ENCODE peak calls at places on chromosomes 16 and 17, in ten cellular contexts. R, V, N, X, W, I, J, E, S and G are unnamed samples.

GRCh38 chr17:4545217-4545951 is 9.8 kb downstream of the MYBBP1A start:
- DNase-seq in R (no peak), V (no peak), N (no peak), X (no peak), W (no peak), I (no peak), J (no peak), E (no peak), S (no peak), G (no peak)

GRCh38 chr16:2764718-2765117 is 12.3 kb downstream of the SRRM2 start:
- DNase-seq in R (no peak), V (no peak), N (no peak), X (no peak), W (no peak), I (no peak), J (no peak), E (no peak), S (no peak), G (no peak)

GRCh38 chr17:20914658-20915057 is 128.2 kb downstream of the USP22 start:
- DNase-seq in R (no peak), V (no peak), N (no peak), X (no peak), W (no peak), I (no peak), J (no peak), E (no peak), S (no peak), G (no peak)

GRCh38 chr17:38885728-38886642 is 16.1 kb downstream of the LASP1 start:
- DNase-seq in R (peak), V (no peak), N (no peak), X (peak), W (no peak), I (no peak), J (no peak), E (no peak), S (no peak), G (no peak)

GRCh38 chr17:56822725-56823124 is 11.0 kb downstream of the C17orf67 start:
- DNase-seq in R (no peak), V (no peak), N (no peak), X (no peak), W (peak), I (no peak), J (no peak), E (no peak), S (no peak), G (no peak)

GRCh38 chr17:63688396-63689020 is 11.4 kb downstream of the LIMD2 start:
- DNase-seq in R (no peak), V (no peak), N (no peak), X (no peak), W (no peak), I (no peak), J (no peak), E (no peak), S (no peak), G (no peak)

GRCh38 chr17:279776-280175 is 72.8 kb downstream of the RPH3AL start:
- DNase-seq in R (no peak), V (no peak), N (no peak), X (no peak), W (peak), I (no peak), J (no peak), E (no peak), S (no peak), G (no peak)

GRCh38 chr17:2064980-2065785 is 10.3 kb downstream of the HIC1 start:
- DNase-seq in R (peak), V (no peak), N (no peak), X (peak), W (no peak), I (no peak), J (peak), E (peak), S (no peak), G (no peak)

GRCh38 chr17:79183221-79184158 is 108.9 kb downstream of the ENGASE start:
- DNase-seq in R (no peak), V (no peak), N (no peak), X (no peak), W (no peak), I (no peak), J (no peak), E (no peak), S (no peak), G (no peak)

GRCh38 chr16:80610489-80611156 is 69.8 kb downstream of the DYNLRB2 start:
- DNase-seq in R (no peak), V (no peak), N (no peak), X (no peak), W (no peak), I (no peak), J (no peak), E (peak), S (no peak), G (no peak)

GRCh38 chr16:83404261-83404660 is 403.5 kb upstream of the HSBP1 start:
- DNase-seq in R (no peak), V (no peak), N (no peak), X (peak), W (no peak), I (no peak), J (no peak), E (no peak), S (no peak), G (no peak)

GRCh38 chr16:83402969-83403368 is 404.8 kb upstream of the HSBP1 start:
- DNase-seq in R (peak), V (no peak), N (no peak), X (peak), W (no peak), I (no peak), J (no peak), E (peak), S (no peak), G (no peak)

GRCh38 chr16:83400234-83400633 is 407.5 kb upstream of the HSBP1 start:
- DNase-seq in R (no peak), V (no peak), N (no peak), X (no peak), W (no peak), I (no peak), J (no peak), E (no peak), S (no peak), G (no peak)

GRCh38 chr16:83403751-83404150 is 404.0 kb upstream of the HSBP1 start:
- DNase-seq in R (peak), V (no peak), N (no peak), X (peak), W (no peak), I (no peak), J (no peak), E (peak), S (no peak), G (no peak)

DNA sequence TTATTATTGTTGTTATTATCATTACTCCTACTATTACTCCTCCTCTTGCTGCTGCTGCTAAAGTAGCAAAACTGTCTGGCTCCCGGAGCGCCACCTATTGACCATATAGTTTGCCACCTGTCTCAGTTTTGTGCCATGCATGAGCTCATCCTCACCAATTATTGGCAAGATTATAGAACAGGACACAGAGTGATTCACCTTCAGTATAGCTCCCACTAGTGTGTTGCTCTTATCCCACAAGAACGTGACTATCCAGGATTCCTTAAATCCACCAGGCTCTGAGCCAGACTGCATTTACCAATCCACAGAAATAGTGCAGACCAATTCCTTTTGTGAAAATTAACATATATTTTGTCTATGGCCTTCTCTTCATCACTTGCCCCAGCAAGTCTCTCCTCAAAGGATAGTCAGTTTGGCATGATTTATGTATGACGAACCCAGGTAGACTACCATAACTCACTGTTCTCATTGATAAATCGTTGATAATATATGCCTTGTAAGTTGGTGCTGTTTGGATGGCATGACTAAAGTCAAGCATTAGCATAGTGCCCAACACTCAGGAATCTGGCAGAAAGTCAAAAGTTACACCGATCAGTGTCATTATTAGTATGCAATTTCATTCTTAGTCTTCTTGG is 405.5 kb upstream of the HSBP1 start:
- DNase-seq in R (peak), V (no peak), N (no peak), X (peak), W (no peak), I (no peak), J (no peak), E (peak), S (no peak), G (no peak)
- TF ChIP-seq CTCF in R (peak), V (no peak), N (no peak), X (peak), W (no peak), I (no peak), J (no peak), E (peak), S (no peak), G (no peak)

GRCh38 chr17:32285286-32285685 is 19.7 kb downstream of the RHBDL3 start:
- DNase-seq in R (no peak), V (no peak), N (no peak), X (no peak), W (no peak), I (no peak), J (no peak), E (no peak), S (no peak), G (no peak)
- TF ChIP-seq CTCF in R (no peak), V (no peak), N (no peak), X (no peak), W (no peak), I (no peak), J (no peak), E (no peak), S (no peak), G (no peak)

GRCh38 chr17:74362811-74363498 is 1.3 kb upstream of the BTBD17 start:
- DNase-seq in R (no peak), V (no peak), N (no peak), X (no peak), W (no peak), I (no peak), J (no peak), E (no peak), S (no peak), G (no peak)

GRCh38 chr17:74360993-74361612 is 565 bp downstream of the BTBD17 start:
- DNase-seq in R (peak), V (no peak), N (no peak), X (no peak), W (no peak), I (no peak), J (no peak), E (no peak), S (no peak), G (no peak)

GRCh38 chr17:74359916-74360315 is 1.8 kb downstream of the BTBD17 start:
- DNase-seq in R (no peak), V (no peak), N (no peak), X (no peak), W (no peak), I (no peak), J (no peak), E (no peak), S (no peak), G (no peak)

GRCh38 chr17:74358696-74359095 is 3.0 kb downstream of the BTBD17 start:
- DNase-seq in R (no peak), V (no peak), N (no peak), X (no peak), W (no peak), I (no peak), J (no peak), E (no peak), S (no peak), G (no peak)

DNA sequence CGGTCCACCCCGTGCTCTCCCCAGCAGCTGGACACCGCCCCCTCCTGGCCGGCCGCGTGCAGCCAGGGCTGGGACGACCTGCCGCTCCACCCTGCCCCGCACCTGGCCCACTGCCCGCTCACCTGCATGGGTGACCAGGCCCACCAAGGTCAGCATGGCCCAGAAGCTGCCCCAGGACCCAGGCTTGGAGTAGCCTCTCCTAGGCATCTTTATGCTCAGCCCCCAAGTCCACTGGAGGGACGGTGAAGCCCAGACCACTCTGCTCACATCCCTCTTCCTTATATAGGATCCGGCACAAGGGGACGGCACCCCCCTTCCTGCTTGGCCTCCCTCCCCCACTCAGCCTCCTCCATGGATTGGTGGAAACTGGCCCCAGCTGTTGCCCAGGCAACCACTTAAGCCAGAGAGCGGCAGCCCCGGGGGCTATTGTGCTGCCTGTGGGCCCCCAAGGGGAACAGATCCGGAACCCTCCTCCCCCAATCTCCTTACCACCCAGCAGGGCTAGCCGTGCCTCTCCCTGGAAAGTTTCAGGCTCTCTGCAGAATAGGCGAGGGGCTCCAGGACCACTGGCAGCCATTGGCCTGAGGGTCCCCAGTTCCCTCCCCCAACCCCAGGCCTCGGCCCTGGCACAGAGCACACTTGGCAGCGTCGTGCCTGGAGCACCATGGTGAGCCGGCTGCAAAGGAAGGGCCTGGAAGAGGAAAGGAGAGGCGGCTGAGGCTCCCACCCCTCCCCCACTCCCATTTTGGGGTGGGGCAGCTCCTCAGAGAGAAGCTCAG is at the start of gene BTBD17:
- DNase-seq in R (no peak), V (no peak), N (peak), X (no peak), W (peak), I (peak), J (peak), E (no peak), S (peak), G (peak)
- TF ChIP-seq CTCF in R (no peak), V (peak), N (peak), X (no peak), W (peak), I (peak), J (no peak), E (peak), S (peak), G (peak)

GRCh38 chr17:47618416-47618815 is 31.3 kb upstream of the KPNB1 start:
- DNase-seq in R (peak), V (peak), N (no peak), X (no peak), W (no peak), I (no peak), J (no peak), E (peak), S (no peak), G (no peak)
- TF ChIP-seq CTCF in R (peak), V (peak), N (peak), X (peak), W (peak), I (no peak), J (no peak), E (peak), S (no peak), G (no peak)

GRCh38 chr17:45971698-45972141 is 27.3 kb upstream of the STH start:
- DNase-seq in R (no peak), V (no peak), N (no peak), X (no peak), W (no peak), I (no peak), J (no peak), E (no peak), S (no peak), G (no peak)

GRCh38 chr17:45974916-45975630 is 24.0 kb upstream of the STH start:
- DNase-seq in R (no peak), V (no peak), N (no peak), X (no peak), W (no peak), I (no peak), J (no peak), E (no peak), S (no peak), G (no peak)

GRCh38 chr17:45972531-45972930 is 26.5 kb upstream of the STH start:
- DNase-seq in R (no peak), V (no peak), N (no peak), X (no peak), W (no peak), I (no peak), J (no peak), E (no peak), S (no peak), G (no peak)

GRCh38 chr17:45973943-45974859 is 24.8 kb upstream of the STH start:
- DNase-seq in R (no peak), V (no peak), N (no peak), X (no peak), W (no peak), I (peak), J (no peak), E (no peak), S (no peak), G (no peak)

GRCh38 chr17:45973099-45973838 is 25.8 kb upstream of the STH start:
- DNase-seq in R (no peak), V (no peak), N (no peak), X (no peak), W (no peak), I (peak), J (no peak), E (no peak), S (no peak), G (no peak)
- TF ChIP-seq CTCF in R (no peak), V (no peak), N (no peak), X (no peak), W (no peak), I (no peak), J (no peak), E (no peak), S (no peak), G (no peak)

DNA sequence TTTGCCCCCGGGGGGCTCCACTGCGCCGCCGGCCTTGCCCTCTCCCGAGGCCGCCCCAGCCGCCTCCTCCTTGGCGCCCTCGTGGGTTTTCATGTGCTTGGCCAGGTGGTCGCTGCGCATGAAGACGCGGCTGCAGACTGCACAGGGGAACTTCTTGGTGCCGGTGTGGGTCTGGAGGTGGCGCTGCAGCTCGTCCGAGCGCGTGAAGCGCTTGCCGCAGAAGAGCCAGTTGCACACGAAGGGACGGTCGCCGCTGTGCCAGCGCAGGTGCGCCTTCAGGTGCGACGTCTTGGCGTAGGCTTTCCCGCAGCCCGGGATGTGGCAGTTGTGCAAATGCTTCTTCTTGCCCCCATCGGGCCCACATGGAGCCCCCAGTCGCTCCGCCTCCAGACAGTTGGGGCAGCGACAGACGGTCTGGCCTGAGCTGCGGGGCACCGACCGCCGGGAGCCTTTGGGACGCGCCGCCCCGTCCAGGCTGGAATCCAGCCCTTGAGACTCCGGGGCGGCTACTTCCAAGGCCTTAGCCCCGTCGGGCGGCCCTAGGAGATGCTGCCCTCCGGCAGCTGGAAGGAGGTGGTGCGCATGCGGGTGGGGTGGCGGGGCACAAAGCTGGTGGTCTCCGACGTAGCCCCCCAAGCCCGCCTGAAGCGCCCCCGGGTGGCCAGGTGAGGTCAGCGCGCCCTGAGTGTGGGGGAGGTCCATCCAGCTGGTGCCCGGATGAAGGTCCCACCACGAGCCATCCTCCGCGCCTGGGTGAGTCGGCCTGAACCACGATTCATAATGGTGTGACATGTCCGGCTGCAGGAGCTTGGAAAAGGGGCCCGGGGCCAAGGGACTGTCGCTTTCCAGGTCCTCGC is 3.4 kb downstream of the SP6 start:
- DNase-seq in R (peak), V (peak), N (no peak), X (no peak), W (no peak), I (no peak), J (peak), E (no peak), S (no peak), G (no peak)
- TF ChIP-seq CTCF in R (peak), V (peak), N (no peak), X (no peak), W (no peak), I (no peak), J (peak), E (peak), S (peak), G (peak)

DNA sequence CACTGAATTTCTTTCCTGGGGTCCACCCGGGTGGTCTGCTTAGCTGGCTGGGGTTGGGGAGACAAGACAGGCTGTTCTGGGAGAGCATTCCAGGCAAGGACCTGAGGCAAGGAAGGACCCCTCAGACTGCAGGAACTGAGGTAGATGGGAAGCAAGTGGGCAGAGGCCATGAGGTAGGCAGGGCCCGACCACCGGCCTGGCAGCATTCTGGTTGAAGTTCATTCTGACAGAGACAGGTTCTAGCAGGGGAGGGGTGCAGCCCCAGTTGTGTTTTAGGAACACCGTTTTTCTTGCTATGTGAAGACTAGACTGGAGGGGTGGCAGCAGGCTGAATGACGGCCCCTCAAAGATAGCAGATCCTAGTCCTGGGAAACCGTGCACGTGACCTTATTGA is 17.5 kb downstream of the B9D1 start:
- DNase-seq in R (no peak), V (no peak), N (no peak), X (no peak), W (peak), I (no peak), J (no peak), E (no peak), S (no peak), G (no peak)
- TF ChIP-seq CTCF in R (no peak), V (no peak), N (no peak), X (no peak), W (no peak), I (no peak), J (no peak), E (no peak), S (no peak), G (no peak)